ENCODE peak calls at places on chromosomes 5 and 9, in seven cellular contexts. One of them, this sample, is unnamed.

GRCh38 chr5:28766565-28767158 is 1728.3 kb upstream of the CDH9 start:
- DNase-seq in adrenal gland: no peak
- DNase-seq in GM12892: no peak
- DNase-seq in breast epithelium: no peak
- DNase-seq in endothelial cell of umbilical vein: peak
- DNase-seq in A549: peak
- DNase-seq in heart left ventricle: no peak
- DNase-seq in this sample: peak

GRCh38 chr9:86902606-86903460 is 44.5 kb downstream of the GAS1 start:
- DNase-seq in GM12892: no peak
- DNase-seq in A549: no peak
- DNase-seq in heart left ventricle: no peak
- DNase-seq in breast epithelium: no peak
- DNase-seq in adrenal gland: no peak
- DNase-seq in endothelial cell of umbilical vein: no peak
- DNase-seq in this sample: no peak

GRCh38 chr9:35636135-35636876 is 14.4 kb downstream of the SIT1 start:
- DNase-seq in A549: no peak
- DNase-seq in breast epithelium: no peak
- DNase-seq in heart left ventricle: no peak
- DNase-seq in GM12892: no peak
- DNase-seq in adrenal gland: no peak
- DNase-seq in endothelial cell of umbilical vein: no peak
- DNase-seq in this sample: no peak

GRCh38 chr9:13480688-13481087 is 201.2 kb upstream of the MPDZ start:
- DNase-seq in GM12892: no peak
- DNase-seq in endothelial cell of umbilical vein: no peak
- DNase-seq in heart left ventricle: no peak
- DNase-seq in A549: no peak
- DNase-seq in adrenal gland: no peak
- DNase-seq in breast epithelium: no peak
- DNase-seq in this sample: no peak

GRCh38 chr5:10111575-10111974 is 138.1 kb downstream of the ATPSCKMT start:
- DNase-seq in adrenal gland: peak
- DNase-seq in breast epithelium: no peak
- DNase-seq in endothelial cell of umbilical vein: no peak
- DNase-seq in heart left ventricle: no peak
- DNase-seq in GM12892: no peak
- DNase-seq in A549: no peak
- DNase-seq in this sample: no peak

GRCh38 chr5:130323804-130324454 is 419.7 kb downstream of the CHSY3 start:
- DNase-seq in breast epithelium: no peak
- DNase-seq in GM12892: no peak
- DNase-seq in heart left ventricle: no peak
- DNase-seq in endothelial cell of umbilical vein: peak
- DNase-seq in adrenal gland: no peak
- DNase-seq in A549: no peak
- DNase-seq in this sample: no peak

GRCh38 chr5:57338068-57338848 is 144.4 kb downstream of the ACTBL2 start:
- DNase-seq in heart left ventricle: no peak
- DNase-seq in GM12892: no peak
- DNase-seq in breast epithelium: no peak
- DNase-seq in A549: peak
- DNase-seq in adrenal gland: no peak
- DNase-seq in endothelial cell of umbilical vein: peak
- DNase-seq in this sample: peak

GRCh38 chr5:79512692-79513518 is 1.0 kb downstream of the HOMER1 start:
- DNase-seq in heart left ventricle: peak
- DNase-seq in breast epithelium: no peak
- DNase-seq in GM12892: no peak
- DNase-seq in endothelial cell of umbilical vein: peak
- DNase-seq in A549: peak
- DNase-seq in adrenal gland: no peak
- DNase-seq in this sample: peak

GRCh38 chr9:122228906-122229837 is at the start of gene LHX6:
- DNase-seq in heart left ventricle: no peak
- DNase-seq in adrenal gland: no peak
- DNase-seq in breast epithelium: no peak
- DNase-seq in endothelial cell of umbilical vein: peak
- DNase-seq in GM12892: no peak
- DNase-seq in A549: no peak
- DNase-seq in this sample: no peak

GRCh38 chr5:132391870-132392269 is 22.4 kb downstream of the SLC22A5 start:
- DNase-seq in A549: no peak
- DNase-seq in GM12892: no peak
- DNase-seq in breast epithelium: no peak
- DNase-seq in heart left ventricle: no peak
- DNase-seq in endothelial cell of umbilical vein: no peak
- DNase-seq in adrenal gland: no peak
- DNase-seq in this sample: no peak

GRCh38 chr9:90333226-90333625 is 309.4 kb downstream of the DIRAS2 start:
- DNase-seq in GM12892: no peak
- DNase-seq in A549: no peak
- DNase-seq in adrenal gland: no peak
- DNase-seq in heart left ventricle: no peak
- DNase-seq in endothelial cell of umbilical vein: no peak
- DNase-seq in breast epithelium: no peak
- DNase-seq in this sample: no peak

GRCh38 chr5:96835727-96836126 is 28.0 kb upstream of the ERAP1 start:
- DNase-seq in endothelial cell of umbilical vein: no peak
- DNase-seq in adrenal gland: no peak
- DNase-seq in GM12892: no peak
- DNase-seq in A549: no peak
- DNase-seq in heart left ventricle: no peak
- DNase-seq in breast epithelium: no peak
- DNase-seq in this sample: no peak

GRCh38 chr5:112012112-112012511 is 255.1 kb upstream of the NREP start:
- DNase-seq in endothelial cell of umbilical vein: peak
- DNase-seq in GM12892: no peak
- DNase-seq in breast epithelium: no peak
- DNase-seq in adrenal gland: no peak
- DNase-seq in heart left ventricle: peak
- DNase-seq in A549: no peak
- DNase-seq in this sample: no peak

GRCh38 chr5:119470105-119470763 is 17.9 kb downstream of the HSD17B4 start:
- DNase-seq in endothelial cell of umbilical vein: no peak
- DNase-seq in heart left ventricle: no peak
- DNase-seq in A549: no peak
- DNase-seq in adrenal gland: no peak
- DNase-seq in GM12892: no peak
- DNase-seq in breast epithelium: no peak
- DNase-seq in this sample: no peak

GRCh38 chr5:160349249-160349965 is 21.0 kb downstream of the C1QTNF2 start:
- DNase-seq in A549: no peak
- DNase-seq in adrenal gland: no peak
- DNase-seq in GM12892: no peak
- DNase-seq in heart left ventricle: no peak
- DNase-seq in breast epithelium: peak
- DNase-seq in endothelial cell of umbilical vein: no peak
- DNase-seq in this sample: no peak

GRCh38 chr5:59799668-59800374 is 93.7 kb downstream of the PDE4D start:
- DNase-seq in heart left ventricle: no peak
- DNase-seq in adrenal gland: no peak
- DNase-seq in endothelial cell of umbilical vein: peak
- DNase-seq in A549: peak
- DNase-seq in breast epithelium: no peak
- DNase-seq in GM12892: no peak
- DNase-seq in this sample: peak

GRCh38 chr9:93058357-93059096 is at the start of gene SUSD3:
- DNase-seq in GM12892: peak
- DNase-seq in A549: no peak
- DNase-seq in adrenal gland: peak
- DNase-seq in endothelial cell of umbilical vein: peak
- DNase-seq in breast epithelium: peak
- DNase-seq in heart left ventricle: peak
- DNase-seq in this sample: peak

GRCh38 chr5:132370241-132370820 is 821 bp downstream of the SLC22A5 start:
- DNase-seq in adrenal gland: no peak
- DNase-seq in endothelial cell of umbilical vein: no peak
- DNase-seq in GM12892: no peak
- DNase-seq in breast epithelium: no peak
- DNase-seq in A549: no peak
- DNase-seq in heart left ventricle: no peak
- DNase-seq in this sample: no peak

GRCh38 chr9:22307013-22307711 is 139.5 kb upstream of the DMRTA1 start:
- DNase-seq in A549: peak
- DNase-seq in breast epithelium: no peak
- DNase-seq in heart left ventricle: no peak
- DNase-seq in adrenal gland: peak
- DNase-seq in endothelial cell of umbilical vein: peak
- DNase-seq in GM12892: no peak
- DNase-seq in this sample: peak

GRCh38 chr5:170302729-170303501 is 5.3 kb upstream of the LCP2 start:
- DNase-seq in heart left ventricle: peak
- DNase-seq in A549: no peak
- DNase-seq in GM12892: peak
- DNase-seq in endothelial cell of umbilical vein: no peak
- DNase-seq in adrenal gland: peak
- DNase-seq in breast epithelium: no peak
- DNase-seq in this sample: peak

GRCh38 chr5:133539818-133540217 is 72.5 kb downstream of the FSTL4 start:
- DNase-seq in heart left ventricle: no peak
- DNase-seq in breast epithelium: no peak
- DNase-seq in endothelial cell of umbilical vein: no peak
- DNase-seq in adrenal gland: no peak
- DNase-seq in A549: no peak
- DNase-seq in GM12892: no peak
- DNase-seq in this sample: no peak

GRCh38 chr5:119255571-119256356 is 100.1 kb upstream of the TNFAIP8 start:
- DNase-seq in GM12892: no peak
- DNase-seq in adrenal gland: no peak
- DNase-seq in A549: no peak
- DNase-seq in endothelial cell of umbilical vein: peak
- DNase-seq in heart left ventricle: no peak
- DNase-seq in breast epithelium: no peak
- DNase-seq in this sample: peak

GRCh38 chr5:67363195-67363594 is 166.6 kb upstream of the CD180 start:
- DNase-seq in adrenal gland: no peak
- DNase-seq in breast epithelium: no peak
- DNase-seq in GM12892: no peak
- DNase-seq in endothelial cell of umbilical vein: no peak
- DNase-seq in heart left ventricle: no peak
- DNase-seq in A549: no peak
- DNase-seq in this sample: no peak

GRCh38 chr5:9239071-9239470 is 306.8 kb downstream of the SEMA5A start:
- DNase-seq in GM12892: no peak
- DNase-seq in breast epithelium: no peak
- DNase-seq in endothelial cell of umbilical vein: no peak
- DNase-seq in A549: no peak
- DNase-seq in heart left ventricle: no peak
- DNase-seq in adrenal gland: no peak
- DNase-seq in this sample: no peak

GRCh38 chr5:136132087-136132486 is 558 bp upstream of the SMAD5 start:
- DNase-seq in GM12892: no peak
- DNase-seq in heart left ventricle: peak
- DNase-seq in endothelial cell of umbilical vein: no peak
- DNase-seq in breast epithelium: no peak
- DNase-seq in adrenal gland: no peak
- DNase-seq in A549: peak
- DNase-seq in this sample: no peak

DNA sequence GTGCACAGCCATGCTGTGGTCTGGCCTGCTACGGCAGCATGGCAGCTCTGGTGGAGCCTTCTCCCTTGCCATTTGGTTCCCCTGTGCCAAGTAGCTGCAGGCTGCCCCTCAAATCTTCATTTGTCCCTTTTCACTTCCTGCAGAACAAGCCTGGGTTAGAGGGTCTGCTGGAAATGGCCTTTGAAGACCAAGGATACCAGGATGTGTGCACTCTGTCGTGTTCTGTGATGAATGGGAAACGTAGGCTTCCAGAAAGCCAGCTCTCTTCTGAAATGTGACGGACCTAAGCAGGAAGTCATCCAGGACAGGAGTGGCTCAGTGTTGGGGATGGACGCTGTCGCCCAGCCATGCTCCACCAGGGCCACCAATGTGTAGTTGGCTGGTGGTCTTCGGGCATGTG is 3.5 kb upstream of the POMT1 start:
- DNase-seq in endothelial cell of umbilical vein: no peak
- DNase-seq in breast epithelium: no peak
- DNase-seq in adrenal gland: no peak
- DNase-seq in GM12892: no peak
- DNase-seq in A549: no peak
- DNase-seq in heart left ventricle: no peak
- DNase-seq in this sample: no peak
- TF ChIP-seq POLR2A in endothelial cell of umbilical vein: no peak
- TF ChIP-seq POLR2A in breast epithelium: no peak
- TF ChIP-seq POLR2A in adrenal gland: no peak
- TF ChIP-seq POLR2A in GM12892: no peak
- TF ChIP-seq POLR2A in A549: no peak
- TF ChIP-seq POLR2A in heart left ventricle: no peak
- TF ChIP-seq POLR2A in this sample: no peak

GRCh38 chr5:138032028-138032571 is 779 bp downstream of the FAM13B start:
- DNase-seq in A549: peak
- DNase-seq in heart left ventricle: peak
- DNase-seq in breast epithelium: peak
- DNase-seq in adrenal gland: peak
- DNase-seq in endothelial cell of umbilical vein: peak
- DNase-seq in GM12892: peak
- DNase-seq in this sample: peak
- TF ChIP-seq POLR2A in A549: no peak
- TF ChIP-seq POLR2A in heart left ventricle: no peak
- TF ChIP-seq POLR2A in breast epithelium: no peak
- TF ChIP-seq POLR2A in adrenal gland: no peak
- TF ChIP-seq POLR2A in endothelial cell of umbilical vein: no peak
- TF ChIP-seq POLR2A in GM12892: peak
- TF ChIP-seq POLR2A in this sample: no peak

GRCh38 chr9:135584934-135585333 is 23.4 kb downstream of the PAEP start:
- DNase-seq in GM12892: no peak
- DNase-seq in adrenal gland: peak
- DNase-seq in heart left ventricle: no peak
- DNase-seq in endothelial cell of umbilical vein: no peak
- DNase-seq in breast epithelium: no peak
- DNase-seq in A549: no peak
- DNase-seq in this sample: no peak
- TF ChIP-seq POLR2A in GM12892: no peak
- TF ChIP-seq POLR2A in adrenal gland: no peak
- TF ChIP-seq POLR2A in heart left ventricle: no peak
- TF ChIP-seq POLR2A in endothelial cell of umbilical vein: no peak
- TF ChIP-seq POLR2A in breast epithelium: no peak
- TF ChIP-seq POLR2A in A549: no peak
- TF ChIP-seq POLR2A in this sample: no peak

DNA sequence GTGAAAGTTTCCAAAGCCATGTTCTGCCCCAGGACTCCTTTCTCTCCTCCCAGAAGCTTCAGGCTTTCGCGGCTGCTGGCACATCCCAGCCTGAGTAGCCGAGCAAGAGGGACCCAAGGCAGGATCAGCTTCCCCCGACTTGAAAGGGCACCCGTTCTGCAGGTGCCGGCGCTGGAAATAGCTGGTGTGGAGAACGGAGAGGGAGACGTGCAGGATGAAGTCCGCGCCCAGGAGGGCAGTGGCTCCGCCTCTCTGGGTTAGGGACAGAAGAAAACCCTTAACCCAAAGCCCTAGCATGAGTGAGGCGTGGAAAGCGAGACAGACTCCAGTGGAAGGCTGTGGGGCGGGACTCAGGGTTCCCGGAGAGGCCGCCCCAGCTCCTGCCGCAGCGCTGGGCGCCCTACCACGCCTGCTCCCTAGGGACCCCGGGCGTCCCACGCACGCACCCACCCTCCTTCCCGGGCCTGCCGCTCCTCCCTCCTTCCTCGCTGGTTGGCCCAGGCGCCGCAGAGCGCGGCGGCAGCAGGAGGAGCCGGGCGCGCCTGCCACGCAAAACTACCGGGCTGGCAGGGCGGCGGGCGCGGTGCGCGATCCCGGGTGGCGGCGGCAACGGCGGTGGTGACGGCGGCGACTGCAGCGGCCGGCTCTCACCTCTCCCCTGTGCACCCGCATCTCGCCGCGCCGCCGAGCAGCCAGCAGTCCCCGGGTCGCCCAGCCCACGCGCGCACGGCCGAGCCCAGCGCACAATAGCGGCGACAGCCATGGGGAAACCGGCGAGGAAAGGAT is at the start of gene SLC1A1:
- DNase-seq in breast epithelium: peak
- DNase-seq in GM12892: peak
- DNase-seq in endothelial cell of umbilical vein: peak
- DNase-seq in adrenal gland: peak
- DNase-seq in heart left ventricle: peak
- DNase-seq in A549: peak
- DNase-seq in this sample: no peak
- TF ChIP-seq POLR2A in breast epithelium: no peak
- TF ChIP-seq POLR2A in GM12892: peak
- TF ChIP-seq POLR2A in endothelial cell of umbilical vein: no peak
- TF ChIP-seq POLR2A in adrenal gland: no peak
- TF ChIP-seq POLR2A in heart left ventricle: peak
- TF ChIP-seq POLR2A in A549: peak
- TF ChIP-seq POLR2A in this sample: no peak

This sample was measured in erythroblast.